ENCODE peak calls at places on chromosomes 7 and 10, in ten cellular contexts. F, W, C, G, X, P, K, R, U and V are unnamed samples.

GRCh38 chr7:159137906-159138305 is 6.8 kb downstream of the VIPR2 start:
- DNase-seq in R (no peak), K (no peak), C (no peak), X (peak; percentile 3), P (no peak), W (no peak), U (peak; percentile 59), F (no peak), G (no peak), V (no peak)

GRCh38 chr7:108086962-108087361 is 43.2 kb downstream of the LAMB4 start:
- DNase-seq in R (peak; percentile 64), G (no peak), K (no peak), F (no peak), C (no peak), P (no peak), W (no peak), U (no peak), X (no peak), V (no peak)

GRCh38 chr7:108001759-108002725 is 919 bp downstream of the LAMB1 start:
- DNase-seq in U (no peak), F (peak; percentile 85), P (no peak), G (no peak), X (peak; percentile 69), W (no peak), C (peak; percentile 73), R (no peak), K (no peak), V (peak; percentile 60)

GRCh38 chr10:49363309-49364031 is 32.4 kb downstream of the DRGX start:
- DNase-seq in X (no peak), F (no peak), W (no peak), P (no peak), U (no peak), K (no peak), C (peak; percentile 44), R (no peak), G (no peak), V (no peak)

GRCh38 chr10:114266521-114266920 is 27.5 kb downstream of the VWA2 start:
- DNase-seq in F (no peak), K (peak; percentile 45), R (peak; percentile 17), P (no peak), C (no peak), G (no peak), X (no peak), U (no peak), W (no peak), V (peak; percentile 32)

GRCh38 chr10:130914377-130914776 is 397.1 kb downstream of the TCERG1L start:
- DNase-seq in K (no peak), W (no peak), U (no peak), F (no peak), C (no peak), P (no peak), G (no peak), R (no peak), X (no peak), V (no peak)

GRCh38 chr10:66941491-66941890 is 15.7 kb downstream of the LRRTM3 start:
- DNase-seq in U (no peak), K (peak; percentile 5), G (no peak), C (no peak), X (peak; percentile 48), R (no peak), F (peak; percentile 18), W (no peak), P (no peak), V (no peak)

GRCh38 chr7:37234928-37235327 is 213.7 kb downstream of the ELMO1 start:
- DNase-seq in U (no peak), R (no peak), G (no peak), C (no peak), W (peak; percentile 48), X (no peak), P (peak; percentile 8), F (no peak), K (no peak), V (no peak)

GRCh38 chr10:99534939-99535763 is 2.4 kb downstream of the NKX2-3 start:
- DNase-seq in C (peak; percentile 77), W (peak; percentile 36), P (no peak), K (no peak), R (no peak), F (peak; percentile 89), U (no peak), X (no peak), G (no peak), V (no peak)

GRCh38 chr10:28769147-28769604 is 91.9 kb downstream of the BAMBI start:
- DNase-seq in K (no peak), W (no peak), P (no peak), U (no peak), C (no peak), X (no peak), G (no peak), R (no peak), F (no peak), V (no peak)

GRCh38 chr7:36658603-36659516 is 65.4 kb downstream of the AOAH start:
- DNase-seq in R (no peak), P (no peak), F (no peak), K (no peak), G (no peak), W (peak; percentile 68), X (no peak), C (no peak), U (no peak), V (no peak)

GRCh38 chr7:135979674-135980660 is 2.8 kb upstream of the MTPN start:
- DNase-seq in X (no peak), P (no peak), U (no peak), G (no peak), W (no peak), F (no peak), C (no peak), K (no peak), R (no peak), V (no peak)

GRCh38 chr10:123144697-123145541 is 3.0 kb upstream of the HMX2 start:
- DNase-seq in C (no peak), R (peak; percentile 38), X (no peak), K (no peak), F (no peak), G (no peak), U (no peak), P (no peak), W (no peak), V (no peak)

GRCh38 chr7:47310020-47310419 is 271.9 kb downstream of the TNS3 start:
- DNase-seq in P (no peak), G (no peak), K (no peak), F (no peak), U (no peak), W (no peak), R (no peak), X (no peak), C (no peak), V (no peak)

GRCh38 chr7:139500770-139501138 is 17.3 kb upstream of the KLRG2 start:
- DNase-seq in X (no peak), G (no peak), K (no peak), R (no peak), W (no peak), C (no peak), U (no peak), P (no peak), F (no peak), V (no peak)

GRCh38 chr10:123021517-123021916 is 12.7 kb downstream of the ACADSB start:
- DNase-seq in W (no peak), G (no peak), P (peak; percentile 29), X (no peak), R (no peak), U (no peak), C (no peak), K (no peak), F (no peak), V (no peak)

GRCh38 chr10:107423903-107424302 is 259.4 kb upstream of the SORCS1 start:
- DNase-seq in C (no peak), U (no peak), K (no peak), X (no peak), P (no peak), W (no peak), R (no peak), G (no peak), F (no peak), V (no peak)

GRCh38 chr7:55526770-55527169 is 45.5 kb downstream of the VOPP1 start:
- DNase-seq in F (no peak), K (no peak), C (no peak), U (no peak), X (no peak), G (no peak), W (no peak), R (no peak), P (no peak), V (no peak)
- H3K4me1 ChIP-seq in F (no peaks in the 10 kb centered on the region), K (peaks cover 58% of the 10 kb centered on the region), C (peaks cover 11% of the 10 kb centered on the region), U (peaks cover 9% of the 10 kb centered on the region), X (peaks cover 9% of the 10 kb centered on the region), G (no peaks in the 10 kb centered on the region), W (peaks cover under 1% of the 10 kb centered on the region), R (peaks cover 3% of the 10 kb centered on the region), P (no peaks in the 10 kb centered on the region), V (no peaks in the 10 kb centered on the region)

DNA sequence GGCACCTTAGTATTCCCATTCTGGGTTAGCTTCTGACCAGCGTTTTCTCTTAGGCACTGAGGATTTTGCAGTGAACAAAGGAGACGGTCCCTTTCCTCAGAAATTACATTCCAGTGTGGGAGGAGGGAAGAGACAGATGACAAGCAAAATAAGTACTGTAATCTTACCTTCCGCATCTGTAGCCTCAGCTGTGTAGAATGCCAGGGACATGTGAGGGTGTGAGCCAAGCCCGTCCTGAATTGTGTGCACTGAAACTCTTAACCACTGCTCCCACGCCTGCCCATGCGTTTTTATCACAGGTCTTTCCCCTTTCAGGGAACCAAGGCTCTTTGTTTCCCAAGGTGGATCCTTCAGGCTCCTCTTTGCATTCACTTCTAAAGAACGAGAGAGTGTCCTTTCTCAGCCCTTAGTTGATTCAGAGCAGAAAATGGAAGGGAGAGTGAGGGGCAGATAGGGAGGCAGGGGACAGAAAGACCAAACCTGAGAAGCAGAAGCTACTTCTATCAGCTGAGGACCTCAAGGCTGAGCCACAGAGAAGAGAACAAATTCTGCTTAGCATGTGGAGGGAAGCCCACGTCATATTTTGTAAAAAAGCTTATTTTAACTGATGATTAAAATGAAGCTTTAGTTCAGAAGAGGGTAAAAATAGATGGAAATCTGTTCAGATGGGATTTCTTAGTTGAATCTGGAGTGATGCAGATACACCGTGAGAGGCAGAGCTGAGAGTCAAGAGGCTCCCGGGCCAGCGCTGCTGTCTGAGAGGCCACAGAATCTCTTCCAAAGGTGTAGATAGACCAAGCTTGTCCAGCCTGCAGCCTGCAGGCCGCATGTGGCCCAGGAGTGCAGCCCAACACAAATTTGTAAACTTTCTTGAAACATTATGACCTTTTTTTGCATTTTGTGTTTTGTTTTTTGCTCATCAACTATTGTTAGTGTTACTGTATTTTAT is 122.5 kb downstream of the CCNY start:
- DNase-seq in F (peak; percentile 24), K (no peak), U (no peak), P (no peak), C (no peak), G (no peak), W (no peak), R (peak; percentile 40), X (no peak), V (no peak)
- H3K4me3 ChIP-seq in F (no peak overlapping the region), K (no peak overlapping the region), U (no peak overlapping the region), P (no peak overlapping the region), C (no peak overlapping the region), G (no peak overlapping the region), W (no peak overlapping the region), R (no peak overlapping the region), X (no peak overlapping the region), V (no peak overlapping the region)

GRCh38 chr7:4792537-4793126 is 17.2 kb downstream of the AP5Z1 start:
- DNase-seq in R (no peak), X (peak; percentile 54), W (no peak), U (peak; percentile 87), G (no peak), P (no peak), K (no peak), F (peak; percentile 86), C (peak; percentile 70), V (no peak)
- TF ChIP-seq POLR2A in R (no peak), X (no peak), W (no peak), U (no peak), G (no peak), P (no peak), K (no peak), F (no peak), C (no peak), V (no peak)

GRCh38 chr7:3289996-3290395 is 11.1 kb upstream of the SDK1 start:
- DNase-seq in W (no peak), F (no peak), X (no peak), P (no peak), R (no peak), U (no peak), K (no peak), G (no peak), C (no peak), V (no peak)
- H3K4me1 ChIP-seq in W (no peaks in the 10 kb centered on the region), F (no peaks in the 10 kb centered on the region), X (no peaks in the 10 kb centered on the region), P (no peaks in the 10 kb centered on the region), R (no peaks in the 10 kb centered on the region), U (no peaks in the 10 kb centered on the region), K (no peaks in the 10 kb centered on the region), G (no peaks in the 10 kb centered on the region), C (no peaks in the 10 kb centered on the region), V (no peaks in the 10 kb centered on the region)